ENCODE peak calls at places on chromosome 12, in seven cellular contexts. E is IMR-90, O is H9, K is mesendoderm, W is H1, L is mesenchymal stem cell, Z is trophoblast cell. F is an unnamed sample.

GRCh38 chr12:122081108-122081696 is 2.6 kb downstream of the MLXIP start:
- DNase-seq in E (no peak), O (no peak), K (no peak), W (no peak), L (peak), Z (peak), F (no peak)

GRCh38 chr12:50641566-50641965 is 122.3 kb upstream of the ATF1 start:
- DNase-seq in E (no peak), O (peak), K (peak), W (no peak), L (no peak), Z (no peak), F (no peak)

GRCh38 chr12:21757665-21758064 is 16.8 kb downstream of the KCNJ8 start:
- DNase-seq in E (no peak), O (no peak), K (no peak), W (no peak), L (no peak), Z (no peak), F (no peak)

GRCh38 chr12:124923906-124924734 is 9.7 kb upstream of the UBC start:
- DNase-seq in E (peak), O (peak), K (peak), W (no peak), L (peak), Z (peak), F (no peak)

GRCh38 chr12:45863332-45863731 is 127.0 kb downstream of the SCAF11 start:
- DNase-seq in E (no peak), O (no peak), K (no peak), W (no peak), L (no peak), Z (no peak), F (no peak)

GRCh38 chr12:116194935-116195431 is 82.5 kb downstream of the MED13L start:
- DNase-seq in E (no peak), O (no peak), K (peak), W (no peak), L (no peak), Z (no peak), F (no peak)

GRCh38 chr12:32444895-32445294 is 45.5 kb downstream of the FGD4 start:
- DNase-seq in E (peak), O (no peak), K (peak), W (no peak), L (peak), Z (peak), F (no peak)

GRCh38 chr12:113573148-113573547 is 101.5 kb upstream of the LHX5 start:
- DNase-seq in E (no peak), O (no peak), K (no peak), W (no peak), L (no peak), Z (no peak), F (no peak)

GRCh38 chr12:130192667-130193345 is 30.5 kb downstream of the FZD10 start:
- DNase-seq in E (no peak), O (peak), K (peak), W (peak), L (no peak), Z (no peak), F (no peak)

GRCh38 chr12:115437061-115437567 is 753.1 kb upstream of the TBX3 start:
- DNase-seq in E (no peak), O (no peak), K (no peak), W (no peak), L (no peak), Z (no peak), F (no peak)

GRCh38 chr12:103498990-103499389 is 3.2 kb upstream of the C12orf42 start:
- DNase-seq in E (no peak), O (no peak), K (no peak), W (no peak), L (no peak), Z (no peak), F (no peak)

GRCh38 chr12:7108928-7109920 is at the start of gene C1RL:
- DNase-seq in E (peak), O (peak), K (peak), W (peak), L (peak), Z (peak), F (peak)

GRCh38 chr12:15757553-15758255 is 31.5 kb downstream of the EPS8 start:
- DNase-seq in E (peak), O (no peak), K (peak), W (no peak), L (peak), Z (peak), F (no peak)

GRCh38 chr12:94225924-94226630 is 77.7 kb downstream of the PLXNC1 start:
- DNase-seq in E (no peak), O (peak), K (peak), W (peak), L (no peak), Z (no peak), F (no peak)

GRCh38 chr12:107405436-107405835 is 280.2 kb upstream of the PWP1 start:
- DNase-seq in E (no peak), O (no peak), K (no peak), W (no peak), L (no peak), Z (no peak), F (no peak)

GRCh38 chr12:42490261-42490842 is 99.2 kb downstream of the PRICKLE1 start:
- DNase-seq in E (no peak), O (no peak), K (no peak), W (no peak), L (no peak), Z (no peak), F (no peak)

GRCh38 chr12:102879144-102879763 is 37.8 kb downstream of the PAH start:
- DNase-seq in E (peak), O (peak), K (peak), W (peak), L (no peak), Z (peak), F (peak)

GRCh38 chr12:131460516-131460915 is 250.4 kb upstream of the SFSWAP start:
- DNase-seq in E (no peak), O (peak), K (no peak), W (no peak), L (no peak), Z (no peak), F (no peak)

GRCh38 chr12:14618990-14619389 is 51.3 kb upstream of the PLBD1 start:
- DNase-seq in E (peak), O (no peak), K (peak), W (no peak), L (peak), Z (peak), F (peak)

GRCh38 chr12:129605666-129606065 is 298.2 kb downstream of the TMEM132D start:
- DNase-seq in E (no peak), O (no peak), K (no peak), W (no peak), L (no peak), Z (no peak), F (no peak)

GRCh38 chr12:120588371-120588770 is 7.2 kb upstream of the POP5 start:
- DNase-seq in E (no peak), O (no peak), K (no peak), W (no peak), L (no peak), Z (no peak), F (no peak)

GRCh38 chr12:106736051-106736957 is 38.2 kb upstream of the RIC8B start:
- DNase-seq in E (no peak), O (no peak), K (peak), W (no peak), L (no peak), Z (peak), F (no peak)

GRCh38 chr12:90729741-90730140 is 225.2 kb downstream of the CCER1 start:
- DNase-seq in E (peak), O (no peak), K (peak), W (no peak), L (peak), Z (peak), F (no peak)

GRCh38 chr12:85833558-85833957 is 2.7 kb downstream of the RASSF9 start:
- DNase-seq in E (no peak), O (no peak), K (no peak), W (no peak), L (no peak), Z (no peak), F (no peak)

GRCh38 chr12:85834378-85834777 is 1.8 kb downstream of the RASSF9 start:
- DNase-seq in E (no peak), O (no peak), K (peak), W (no peak), L (peak), Z (no peak), F (no peak)

GRCh38 chr12:85828576-85828975 is 7.6 kb downstream of the RASSF9 start:
- DNase-seq in E (no peak), O (no peak), K (no peak), W (no peak), L (no peak), Z (no peak), F (no peak)

GRCh38 chr12:85829391-85829790 is 6.8 kb downstream of the RASSF9 start:
- DNase-seq in E (peak), O (no peak), K (no peak), W (no peak), L (no peak), Z (no peak), F (no peak)

GRCh38 chr12:85831327-85831990 is 4.8 kb downstream of the RASSF9 start:
- DNase-seq in E (no peak), O (no peak), K (no peak), W (no peak), L (no peak), Z (no peak), F (no peak)
- H2BK5ac ChIP-seq in E (no peak), O (no peak), K (no peak), W (no peak), L (no peak), Z (no peak), F (no peak)

GRCh38 chr12:26100966-26101744 is 23.7 kb downstream of the BHLHE41 start:
- DNase-seq in E (no peak), O (no peak), K (no peak), W (no peak), L (no peak), Z (peak), F (no peak)

GRCh38 chr12:26097046-26097878 is 27.6 kb downstream of the BHLHE41 start:
- DNase-seq in E (peak), O (peak), K (peak), W (no peak), L (peak), Z (peak), F (peak)

GRCh38 chr12:26106347-26106746 is 18.5 kb downstream of the BHLHE41 start:
- DNase-seq in E (no peak), O (no peak), K (no peak), W (no peak), L (no peak), Z (no peak), F (no peak)

GRCh38 chr12:26101833-26102232 is 23.0 kb downstream of the BHLHE41 start:
- DNase-seq in E (no peak), O (no peak), K (peak), W (no peak), L (no peak), Z (no peak), F (no peak)

GRCh38 chr12:26102954-26103353 is 21.9 kb downstream of the BHLHE41 start:
- DNase-seq in E (no peak), O (no peak), K (no peak), W (no peak), L (no peak), Z (no peak), F (no peak)
- H3K18ac ChIP-seq in E (no peak), O (no peak), K (no peak), W (no peak), L (no peak), Z (no peak), F (no peak)

GRCh38 chr12:39764944-39765560 is 145.4 kb upstream of the ABCD2 start:
- DNase-seq in E (peak), O (no peak), K (peak), W (no peak), L (peak), Z (no peak), F (peak)

GRCh38 chr12:39763071-39763893 is 143.7 kb upstream of the ABCD2 start:
- DNase-seq in E (no peak), O (no peak), K (peak), W (no peak), L (no peak), Z (no peak), F (no peak)

GRCh38 chr12:39763894-39764176 is 144.2 kb upstream of the ABCD2 start:
- DNase-seq in E (no peak), O (no peak), K (no peak), W (no peak), L (no peak), Z (no peak), F (no peak)
- H3K23ac ChIP-seq in E (no peak), O (no peak), K (no peak), W (no peak), L (no peak), Z (peak), F (no peak)

GRCh38 chr12:83150465-83151189 is 463.9 kb downstream of the TMTC2 start:
- DNase-seq in E (no peak), O (no peak), K (peak), W (no peak), L (no peak), Z (no peak), F (no peak)

GRCh38 chr12:83153156-83153555 is 466.4 kb downstream of the TMTC2 start:
- DNase-seq in E (no peak), O (no peak), K (no peak), W (no peak), L (no peak), Z (no peak), F (no peak)

GRCh38 chr12:83145325-83145724 is 458.6 kb downstream of the TMTC2 start:
- DNase-seq in E (no peak), O (no peak), K (no peak), W (no peak), L (no peak), Z (no peak), F (no peak)

GRCh38 chr12:83147341-83147740 is 460.6 kb downstream of the TMTC2 start:
- DNase-seq in E (no peak), O (no peak), K (no peak), W (no peak), L (no peak), Z (no peak), F (no peak)

DNA sequence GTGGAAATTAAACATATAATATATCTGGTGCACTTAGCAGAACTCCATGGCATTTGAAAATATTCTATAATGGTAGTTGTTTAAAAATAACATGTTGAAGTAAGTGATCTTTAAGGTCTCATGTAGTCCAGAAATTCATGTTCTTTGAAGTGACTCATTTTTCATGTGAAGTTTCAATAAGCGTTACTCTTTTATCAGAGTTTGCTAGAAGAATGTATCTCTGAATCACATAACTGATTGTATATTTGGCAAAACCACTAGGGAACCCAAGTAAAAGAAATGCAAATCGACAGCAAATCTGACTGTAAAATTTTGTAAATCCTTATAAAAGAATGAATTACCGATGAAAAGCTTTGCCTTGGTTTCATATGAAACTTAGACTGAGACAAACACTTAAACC is 463.3 kb downstream of the TMTC2 start:
- DNase-seq in E (no peak), O (no peak), K (no peak), W (no peak), L (no peak), Z (no peak), F (no peak)
- H2BK5ac ChIP-seq in E (no peak), O (no peak), K (no peak), W (no peak), L (no peak), Z (no peak), F (no peak)

DNA sequence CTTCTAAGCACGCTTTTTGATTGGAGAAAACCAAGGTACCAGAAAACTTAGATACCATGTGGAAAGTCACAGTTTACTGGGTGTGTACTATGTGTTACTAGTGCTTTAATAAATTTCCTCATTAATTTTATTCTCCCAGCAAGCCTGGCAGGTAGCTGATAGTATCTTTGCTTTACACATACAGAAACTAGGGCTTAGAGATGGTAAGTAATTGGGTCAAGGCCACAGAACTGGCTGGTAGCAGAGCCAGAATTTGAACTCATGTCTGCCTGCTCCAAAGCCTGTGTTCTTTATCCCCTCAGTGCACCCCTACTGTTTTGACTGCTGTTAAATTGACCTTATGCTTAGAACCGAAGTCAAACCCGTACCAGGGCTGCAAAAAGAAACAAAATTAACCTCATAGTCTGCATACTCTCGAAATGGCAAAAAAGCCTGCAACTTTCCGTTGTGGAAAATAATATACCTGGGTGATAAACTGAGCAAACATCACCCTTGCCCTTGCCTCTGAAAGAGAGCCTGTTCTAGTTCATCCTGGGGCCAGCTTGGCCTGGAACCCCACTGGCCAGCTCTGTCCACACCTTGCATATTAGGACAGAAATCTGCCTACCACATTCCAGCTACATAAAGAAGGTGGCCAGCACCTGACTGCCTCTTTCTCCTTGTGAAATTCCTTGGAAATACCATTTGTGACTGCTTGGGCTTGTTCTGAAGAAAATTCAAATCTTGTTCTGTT is 118.9 kb downstream of the ETV6 start:
- DNase-seq in E (no peak), O (no peak), K (peak), W (no peak), L (no peak), Z (no peak), F (no peak)
- H3K18ac ChIP-seq in E (no peak), O (no peak), K (no peak), W (no peak), L (no peak), Z (no peak), F (no peak)

GRCh38 chr12:29893002-29893401 is 109.3 kb upstream of the TMTC1 start:
- DNase-seq in E (no peak), O (no peak), K (no peak), W (no peak), L (no peak), Z (no peak), F (no peak)

GRCh38 chr12:29888777-29889176 is 105.0 kb upstream of the TMTC1 start:
- DNase-seq in E (no peak), O (no peak), K (no peak), W (no peak), L (no peak), Z (no peak), F (no peak)

GRCh38 chr12:29895966-29896365 is 112.2 kb upstream of the TMTC1 start:
- DNase-seq in E (no peak), O (peak), K (no peak), W (no peak), L (no peak), Z (no peak), F (no peak)

GRCh38 chr12:29889737-29890136 is 106.0 kb upstream of the TMTC1 start:
- DNase-seq in E (peak), O (peak), K (peak), W (peak), L (peak), Z (no peak), F (peak)

GRCh38 chr12:29891792-29892191 is 108.0 kb upstream of the TMTC1 start:
- DNase-seq in E (no peak), O (no peak), K (no peak), W (no peak), L (no peak), Z (no peak), F (no peak)
- H3K23ac ChIP-seq in E (no peak), O (no peak), K (no peak), W (no peak), L (no peak), Z (no peak), F (no peak)

DNA sequence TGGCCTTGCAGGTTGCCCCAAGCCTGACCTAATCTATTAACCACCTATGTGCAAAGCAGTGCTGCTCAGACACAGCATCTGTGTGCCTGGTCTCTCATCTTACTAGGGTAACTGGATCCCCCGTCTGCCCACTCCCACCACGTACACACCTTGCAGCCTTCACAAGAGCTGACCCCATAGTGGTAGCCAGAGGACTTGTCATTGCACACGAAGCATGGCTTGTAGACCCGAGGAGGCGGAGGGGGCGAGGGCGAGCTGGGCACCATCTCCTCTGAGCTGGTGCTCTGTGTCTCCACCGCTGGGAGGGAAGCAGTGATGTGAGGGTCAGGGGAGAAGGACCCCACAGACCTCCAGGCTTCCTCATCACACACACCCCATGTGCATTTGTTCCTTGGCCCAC is 8.4 kb upstream of the ITGB7 start:
- DNase-seq in E (no peak), O (no peak), K (no peak), W (no peak), L (no peak), Z (no peak), F (no peak)
- H2BK5ac ChIP-seq in E (no peak), O (no peak), K (peak), W (peak), L (no peak), Z (no peak), F (no peak)

F was measured in neuronal stem cell.